ENCODE peak calls at places on chromosome 20, in four cellular contexts. T is mammary epithelial cell, L is HFFc6, Z is AG09319. X is an unnamed sample.

GRCh38 chr20:4626228-4626627 is 95.5 kb upstream of the PRND start:
- DNase-seq in Z (no peak), L (no peak), T (no peak), X (no peak)

GRCh38 chr20:24370249-24370648 is 99.2 kb upstream of the SYNDIG1 start:
- DNase-seq in L (no peak), T (no peak), Z (no peak), X (no peak)

GRCh38 chr20:36145877-36146707 is 8.4 kb upstream of the EPB41L1 start:
- DNase-seq in T (no peak), Z (no peak), L (no peak), X (no peak)

GRCh38 chr20:51529758-51530157 is 12.8 kb downstream of the NFATC2 start:
- DNase-seq in L (no peak), T (no peak), Z (no peak), X (no peak)

GRCh38 chr20:34403908-34404307 is 40.8 kb downstream of the ITCH start:
- DNase-seq in L (no peak), Z (no peak), T (no peak), X (no peak)

GRCh38 chr20:17936306-17936790 is 32.2 kb downstream of the SNX5 start:
- DNase-seq in T (no peak), Z (no peak), L (no peak), X (no peak)

GRCh38 chr20:18165553-18165952 is 27.9 kb downstream of the KAT14 start:
- DNase-seq in Z (no peak), T (no peak), L (no peak), X (no peak)

GRCh38 chr20:18585134-18585533 is 2.7 kb upstream of the DTD1 start:
- DNase-seq in T (peak; percentile 56), Z (peak; percentile 28), L (peak; percentile 18), X (peak; percentile 89)

GRCh38 chr20:50903353-50904051 is 27.7 kb downstream of the ADNP start:
- DNase-seq in Z (no peak), T (no peak), L (no peak), X (no peak)

GRCh38 chr20:41701596-41702350 is 83.6 kb upstream of the CHD6 start:
- DNase-seq in T (no peak), Z (no peak), L (peak; percentile 17), X (no peak)

GRCh38 chr20:25380945-25381614 is 9.6 kb downstream of the ABHD12 start:
- DNase-seq in Z (no peak), L (no peak), T (no peak), X (no peak)

GRCh38 chr20:17666491-17666890 is 15.6 kb downstream of the RRBP1 start:
- DNase-seq in T (no peak), L (no peak), Z (no peak), X (no peak)

GRCh38 chr20:673606-674005 is 2.0 kb downstream of the SCRT2 start:
- DNase-seq in T (no peak), Z (no peak), L (no peak), X (no peak)

GRCh38 chr20:43923322-43923721 is 8.7 kb downstream of the TOX2 start:
- DNase-seq in L (no peak), T (no peak), Z (no peak), X (no peak)

GRCh38 chr20:63238491-63239126 is 2.9 kb downstream of the BIRC7 start:
- DNase-seq in T (no peak), Z (no peak), L (no peak), X (no peak)
- TF ChIP-seq CTCF in T (no peak), Z (no peak), L (no peak), X (no peak)

GRCh38 chr20:15379897-15380296 is 1042.5 kb upstream of the FLRT3 start:
- DNase-seq in Z (no peak), L (no peak), T (no peak), X (no peak)

GRCh38 chr20:15375836-15376235 is 1038.4 kb upstream of the FLRT3 start:
- DNase-seq in T (peak; percentile 2), Z (no peak), L (no peak), X (no peak)

GRCh38 chr20:15380770-15381169 is 1043.4 kb upstream of the FLRT3 start:
- DNase-seq in Z (no peak), T (no peak), L (no peak), X (no peak)

GRCh38 chr20:15378151-15378550 is 1040.7 kb upstream of the FLRT3 start:
- DNase-seq in T (no peak), L (no peak), Z (no peak), X (no peak)
- TF ChIP-seq CTCF in T (peak; percentile 3), L (no peak), Z (peak; percentile 9), X (peak; percentile 17)

GRCh38 chr20:31681769-31682168 is 40.9 kb downstream of the BCL2L1 start:
- DNase-seq in T (no peak), L (no peak), Z (no peak), X (no peak)

GRCh38 chr20:31681128-31681727 is 41.4 kb downstream of the BCL2L1 start:
- DNase-seq in Z (no peak), L (no peak), T (no peak), X (no peak)

GRCh38 chr20:31684153-31685003 is 38.3 kb downstream of the BCL2L1 start:
- DNase-seq in Z (no peak), L (no peak), T (no peak), X (peak; percentile 51)

GRCh38 chr20:31682352-31682751 is 40.3 kb downstream of the BCL2L1 start:
- DNase-seq in T (no peak), Z (no peak), L (no peak), X (no peak)

DNA sequence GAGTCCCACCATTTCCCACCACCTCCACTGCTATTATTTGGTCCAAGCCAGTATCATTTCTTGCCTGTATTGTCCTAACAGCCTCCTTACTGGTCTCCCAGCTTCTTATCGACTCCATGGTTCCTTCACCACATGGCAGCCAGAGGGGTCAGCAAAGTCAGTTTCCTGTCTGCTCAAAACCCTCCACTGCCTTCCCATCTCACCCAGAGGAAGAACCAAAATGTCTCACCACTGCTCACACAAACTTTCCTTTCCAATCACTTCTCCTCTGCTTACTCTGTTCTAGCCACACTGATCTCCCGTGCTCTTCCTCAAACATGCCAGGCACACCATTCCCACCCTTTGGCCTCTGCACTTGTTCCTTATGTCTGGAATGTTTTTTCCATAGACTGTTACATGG is 39.7 kb downstream of the BCL2L1 start:
- DNase-seq in L (no peak), Z (no peak), T (no peak), X (no peak)
- TF ChIP-seq CTCF in L (no peak), Z (no peak), T (no peak), X (no peak)

DNA sequence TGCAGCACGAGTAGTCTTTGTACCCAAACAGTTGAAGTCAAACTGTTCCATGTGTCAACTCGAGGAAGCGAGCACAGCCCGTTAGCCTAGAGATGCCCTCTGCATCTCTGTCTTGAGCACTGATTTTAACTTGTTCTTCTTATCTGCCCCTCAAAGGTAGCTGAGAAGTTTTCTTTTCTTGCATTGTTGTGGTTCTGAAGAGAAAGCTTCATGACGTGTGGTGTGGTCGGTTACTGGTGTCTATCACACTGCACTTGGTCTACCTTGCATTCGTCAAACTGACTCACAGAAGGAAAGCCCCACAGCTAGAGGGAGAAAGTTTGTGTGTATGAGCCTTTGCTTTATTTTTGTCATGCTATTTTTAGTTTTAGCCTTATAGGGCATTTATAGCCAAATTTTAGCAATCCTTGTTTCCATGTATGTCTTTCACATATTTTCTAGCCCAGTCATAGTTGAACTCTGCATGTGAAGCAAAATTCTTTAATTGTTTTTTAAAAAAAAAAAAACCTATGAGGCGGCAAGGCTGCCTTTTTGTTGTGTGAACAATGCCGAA is 115.1 kb downstream of the JAG1 start:
- DNase-seq in T (peak; percentile 97), L (peak; percentile 92), Z (no peak), X (peak; percentile 75)
- TF ChIP-seq CTCF in T (no peak), L (peak; percentile 53), Z (peak; percentile 16), X (no peak)

X was measured in kidney epithelial cell.